ENCODE peak calls at places on chromosomes 7 and 10, in six cellular contexts. Z is NCI-H1092, C is ELR, W is T-cell, H is NCI-H2171, D is EL. E is an unnamed sample.

GRCh38 chr7:37669818-37670217 is 13.7 kb upstream of the GPR141 start:
- DNase-seq in Z (no peak), H (no peak), D (no peak), W (no peak), C (no peak), E (no peak)

GRCh38 chr10:50653142-50653541 is 29.4 kb upstream of the SGMS1 start:
- DNase-seq in C (peak; percentile 49), H (no peak), Z (no peak), D (peak; percentile 25), W (no peak), E (peak; percentile 56)

GRCh38 chr7:44348300-44348699 is 22.9 kb upstream of the CAMK2B start:
- DNase-seq in C (peak; percentile 87), H (no peak), Z (no peak), W (no peak), D (peak; percentile 72), E (no peak)

GRCh38 chr7:131166066-131166465 is 161.6 kb upstream of the MKLN1 start:
- DNase-seq in D (peak; percentile 78), Z (no peak), C (peak; percentile 76), H (no peak), W (no peak), E (no peak)

GRCh38 chr7:49852619-49853462 is 79.4 kb downstream of the VWC2 start:
- DNase-seq in W (no peak), H (peak; percentile 46), D (peak; percentile 12), C (peak; percentile 15), Z (peak; percentile 7), E (no peak)

GRCh38 chr10:110671788-110672579 is 27.8 kb downstream of the RBM20 start:
- DNase-seq in C (peak; percentile 88), H (no peak), Z (peak; percentile 15), W (peak; percentile 63), D (peak; percentile 82), E (peak; percentile 67)

GRCh38 chr10:116720241-116721047 is 21.9 kb downstream of the HSPA12A start:
- DNase-seq in W (no peak), D (no peak), C (no peak), Z (no peak), H (no peak), E (no peak)

GRCh38 chr7:1362301-1362700 is 97.0 kb downstream of the MICALL2 start:
- DNase-seq in D (no peak), C (no peak), W (no peak), H (no peak), Z (no peak), E (no peak)

GRCh38 chr10:15700078-15700477 is 19.6 kb downstream of the ITGA8 start:
- DNase-seq in W (no peak), C (no peak), H (no peak), D (no peak), Z (no peak), E (no peak)

GRCh38 chr10:86872757-86873156 is 84.7 kb downstream of the MMRN2 start:
- DNase-seq in W (no peak), C (peak; percentile 8), D (no peak), Z (no peak), H (no peak), E (no peak)

GRCh38 chr10:59878915-59879314 is 27.4 kb downstream of the CCDC6 start:
- DNase-seq in W (no peak), D (no peak), H (no peak), Z (no peak), C (no peak), E (no peak)

GRCh38 chr10:74332398-74332797 is 181.4 kb downstream of the ADK start:
- DNase-seq in D (peak; percentile 16), C (no peak), Z (no peak), W (no peak), H (no peak), E (no peak)

GRCh38 chr7:127940365-127941160 is 90.7 kb downstream of the LRRC4 start:
- DNase-seq in Z (no peak), C (no peak), D (no peak), W (no peak), H (no peak), E (no peak)

GRCh38 chr10:126185666-126186447 is 202.4 kb downstream of the ADAM12 start:
- DNase-seq in C (no peak), Z (no peak), W (no peak), D (no peak), H (no peak), E (no peak)

GRCh38 chr10:17607603-17608332 is 9.4 kb downstream of the HACD1 start:
- DNase-seq in Z (peak; percentile 20), D (peak; percentile 63), H (peak; percentile 36), C (peak; percentile 72), W (no peak), E (no peak)

GRCh38 chr10:94038024-94038423 is 44.3 kb downstream of the PLCE1 start:
- DNase-seq in C (peak; percentile 58), D (peak; percentile 73), W (no peak), H (no peak), Z (no peak), E (no peak)

GRCh38 chr7:133300811-133301210 is 47.9 kb downstream of the EXOC4 start:
- DNase-seq in H (no peak), W (no peak), Z (no peak), D (no peak), C (no peak), E (no peak)

GRCh38 chr7:1974290-1974689 is 258.5 kb downstream of the MAD1L1 start:
- DNase-seq in Z (no peak), D (no peak), H (no peak), C (no peak), W (no peak), E (no peak)

GRCh38 chr10:10499839-10500238 is 517.8 kb upstream of the CELF2 start:
- DNase-seq in Z (no peak), W (no peak), D (peak; percentile 20), C (peak; percentile 1), H (no peak), E (no peak)

GRCh38 chr10:96890172-96890513 is 58.0 kb downstream of the LCOR start:
- DNase-seq in Z (no peak), C (peak; percentile 10), H (no peak), D (no peak), W (no peak), E (no peak)

GRCh38 chr7:37040330-37040729 is 316.0 kb upstream of the AOAH start:
- DNase-seq in W (no peak), H (peak; percentile 35), D (no peak), C (no peak), Z (no peak), E (no peak)

GRCh38 chr7:129466796-129467195 is 32.6 kb downstream of the STRIP2 start:
- DNase-seq in H (peak; percentile 1), W (no peak), Z (no peak), C (no peak), D (no peak), E (no peak)

GRCh38 chr10:24360286-24361127 is 151.6 kb downstream of the KIAA1217 start:
- DNase-seq in W (no peak), C (peak; percentile 79), Z (no peak), D (peak; percentile 67), H (peak; percentile 12), E (peak; percentile 80)

GRCh38 chr10:128894641-128895040 is 572.4 kb upstream of the MGMT start:
- DNase-seq in Z (no peak), D (no peak), W (no peak), C (no peak), H (no peak), E (no peak)

GRCh38 chr10:95628786-95629185 is 27.7 kb downstream of the ALDH18A1 start:
- DNase-seq in H (no peak), D (no peak), Z (no peak), W (no peak), C (no peak), E (no peak)

GRCh38 chr10:130432850-130433249 is 296.7 kb downstream of the GLRX3 start:
- DNase-seq in D (no peak), W (no peak), Z (no peak), C (no peak), H (no peak), E (peak; percentile 22)

GRCh38 chr10:105413997-105414396 is 772.9 kb downstream of the SORCS3 start:
- DNase-seq in Z (no peak), W (no peak), D (no peak), C (no peak), H (no peak), E (no peak)

GRCh38 chr10:90813592-90814365 is 44.1 kb downstream of the HTR7 start:
- DNase-seq in D (no peak), H (no peak), C (no peak), W (no peak), Z (no peak), E (no peak)

GRCh38 chr10:27744478-27745379 is 890 bp downstream of the MKX start:
- DNase-seq in W (peak; percentile 15), D (peak; percentile 71), H (no peak), C (peak; percentile 64), Z (no peak), E (no peak)

GRCh38 chr7:105610165-105610930 is 29.1 kb upstream of the EFCAB10 start:
- DNase-seq in W (no peak), Z (no peak), C (no peak), D (no peak), H (no peak), E (no peak)

GRCh38 chr10:129464251-129464650 is 2.8 kb upstream of the MGMT start:
- DNase-seq in W (no peak), H (no peak), C (no peak), Z (no peak), D (no peak), E (no peak)

GRCh38 chr7:50421043-50421442 is 29.1 kb downstream of the FIGNL1 start:
- DNase-seq in Z (no peak), W (no peak), D (no peak), H (no peak), C (no peak), E (no peak)